ENCODE peak calls at places on chromosomes 13 and 19, in four cellular contexts. One of them, this sample, is unnamed. For H3K9me3, the result is how much of the 10 kb centered on the place peaks cover.

GRCh38 chr13:44792096-44792495 is 197.2 kb downstream of the NUFIP1 start:
- DNase-seq in CD4-positive, alpha-beta T cell: no peak
- DNase-seq in endodermal cell: no peak
- DNase-seq in aorta: no peak
- DNase-seq in this sample: no peak

GRCh38 chr19:19747357-19748220 is 14.7 kb upstream of the ZNF14 start:
- DNase-seq in endodermal cell: no peak
- DNase-seq in CD4-positive, alpha-beta T cell: no peak
- DNase-seq in aorta: no peak
- DNase-seq in this sample: no peak

GRCh38 chr13:23949736-23950135 is 52.4 kb upstream of the C1QTNF9B start:
- DNase-seq in aorta: no peak
- DNase-seq in CD4-positive, alpha-beta T cell: no peak
- DNase-seq in endodermal cell: no peak
- DNase-seq in this sample: no peak

GRCh38 chr13:107124129-107124718 is 556.3 kb upstream of the ARGLU1 start:
- DNase-seq in CD4-positive, alpha-beta T cell: no peak
- DNase-seq in endodermal cell: no peak
- DNase-seq in aorta: no peak
- DNase-seq in this sample: no peak

GRCh38 chr19:18414504-18415176 is 4.6 kb upstream of the SSBP4 start:
- DNase-seq in CD4-positive, alpha-beta T cell: no peak
- DNase-seq in aorta: peak
- DNase-seq in endodermal cell: no peak
- DNase-seq in this sample: no peak

GRCh38 chr19:39684283-39684682 is 20.0 kb upstream of the LGALS14 start:
- DNase-seq in CD4-positive, alpha-beta T cell: no peak
- DNase-seq in aorta: no peak
- DNase-seq in endodermal cell: no peak
- DNase-seq in this sample: no peak

GRCh38 chr19:34360354-34360909 is 4.6 kb upstream of the GPI start:
- DNase-seq in endodermal cell: no peak
- DNase-seq in aorta: no peak
- DNase-seq in CD4-positive, alpha-beta T cell: no peak
- DNase-seq in this sample: no peak

GRCh38 chr19:9848060-9848459 is 12.9 kb downstream of the PIN1 start:
- DNase-seq in CD4-positive, alpha-beta T cell: peak
- DNase-seq in aorta: no peak
- DNase-seq in endodermal cell: peak
- DNase-seq in this sample: no peak

GRCh38 chr13:40626977-40627376 is 39.5 kb downstream of the FOXO1 start:
- DNase-seq in endodermal cell: no peak
- DNase-seq in CD4-positive, alpha-beta T cell: no peak
- DNase-seq in aorta: no peak
- DNase-seq in this sample: no peak

GRCh38 chr19:45451181-45451849 is 16.5 kb upstream of the FOSB start:
- DNase-seq in CD4-positive, alpha-beta T cell: peak
- DNase-seq in endodermal cell: peak
- DNase-seq in aorta: no peak
- DNase-seq in this sample: peak

GRCh38 chr13:68046900-68047299 is 816.8 kb upstream of the PCDH9 start:
- DNase-seq in CD4-positive, alpha-beta T cell: no peak
- DNase-seq in endodermal cell: no peak
- DNase-seq in aorta: no peak
- DNase-seq in this sample: no peak

GRCh38 chr19:34676697-34677385 is at the start of gene SCGB2B2:
- DNase-seq in endodermal cell: no peak
- DNase-seq in aorta: no peak
- DNase-seq in CD4-positive, alpha-beta T cell: peak
- DNase-seq in this sample: no peak

GRCh38 chr19:1264801-1265610 is 4.1 kb upstream of the CIRBP start:
- DNase-seq in aorta: peak
- DNase-seq in endodermal cell: peak
- DNase-seq in CD4-positive, alpha-beta T cell: no peak
- DNase-seq in this sample: no peak

GRCh38 chr19:57611113-57611512 is 2.9 kb upstream of the ZNF134 start:
- DNase-seq in endodermal cell: no peak
- DNase-seq in aorta: no peak
- DNase-seq in CD4-positive, alpha-beta T cell: no peak
- DNase-seq in this sample: no peak

GRCh38 chr19:57615346-57615745 is 1.3 kb downstream of the ZNF134 start:
- DNase-seq in endodermal cell: no peak
- DNase-seq in aorta: no peak
- DNase-seq in CD4-positive, alpha-beta T cell: no peak
- DNase-seq in this sample: no peak

DNA sequence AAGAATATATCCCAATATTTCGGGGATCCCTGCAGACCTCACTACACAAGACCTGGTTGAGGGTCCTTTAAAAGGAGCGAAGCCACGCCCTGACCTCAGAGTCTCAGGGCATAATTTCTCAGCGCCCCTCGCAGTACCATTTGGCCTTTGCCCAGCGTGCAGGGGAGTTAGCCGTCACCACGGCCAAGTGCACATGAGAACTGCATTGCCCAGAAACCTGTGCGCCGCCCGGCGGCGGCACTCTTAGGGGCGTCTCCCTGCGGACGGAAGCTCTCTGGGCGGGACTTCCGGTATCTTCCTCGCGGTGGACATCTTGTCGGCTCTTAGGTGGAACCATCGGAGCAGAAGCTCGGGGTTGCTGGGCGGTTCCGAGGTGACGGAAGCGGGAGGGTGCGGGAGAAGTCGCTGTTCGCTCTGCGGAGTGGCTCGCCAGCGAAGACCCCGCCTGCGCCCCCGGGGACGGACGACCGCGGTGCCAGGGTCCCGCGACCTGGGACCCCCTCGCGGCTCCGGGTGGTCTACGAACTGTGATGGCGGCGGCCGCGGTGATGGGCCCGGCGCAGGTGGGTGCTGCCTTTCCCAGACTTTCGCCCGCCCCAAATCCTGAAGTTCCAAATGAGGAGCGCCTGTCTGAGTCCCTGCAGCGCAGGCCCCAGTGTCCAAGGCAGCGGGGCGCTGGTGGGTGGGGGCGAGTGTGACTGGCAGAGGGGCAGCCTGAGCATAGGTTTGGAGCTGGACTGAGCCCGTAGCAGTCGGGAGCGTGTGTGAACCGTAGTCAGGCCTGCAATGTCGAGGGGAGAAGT is at the start of gene ZNF134:
- DNase-seq in CD4-positive, alpha-beta T cell: peak
- DNase-seq in aorta: peak
- DNase-seq in endodermal cell: peak
- DNase-seq in this sample: peak
- H3K9me3 ChIP-seq in CD4-positive, alpha-beta T cell: half or more
- H3K9me3 ChIP-seq in aorta: under half
- H3K9me3 ChIP-seq in endodermal cell: half or more
- H3K9me3 ChIP-seq in this sample: under half

GRCh38 chr13:43544011-43544410 is 242.8 kb downstream of the ENOX1 start:
- DNase-seq in endodermal cell: no peak
- DNase-seq in aorta: no peak
- DNase-seq in CD4-positive, alpha-beta T cell: no peak
- DNase-seq in this sample: no peak
- H3K9me3 ChIP-seq in endodermal cell: under half
- H3K9me3 ChIP-seq in aorta: under half
- H3K9me3 ChIP-seq in CD4-positive, alpha-beta T cell: under half
- H3K9me3 ChIP-seq in this sample: under half

GRCh38 chr19:23992348-23992747 is 77.7 kb downstream of the ZNF726 start:
- DNase-seq in aorta: no peak
- DNase-seq in endodermal cell: no peak
- DNase-seq in CD4-positive, alpha-beta T cell: no peak
- DNase-seq in this sample: no peak
- H3K9me3 ChIP-seq in aorta: under half
- H3K9me3 ChIP-seq in endodermal cell: half or more
- H3K9me3 ChIP-seq in CD4-positive, alpha-beta T cell: under half
- H3K9me3 ChIP-seq in this sample: under half

DNA sequence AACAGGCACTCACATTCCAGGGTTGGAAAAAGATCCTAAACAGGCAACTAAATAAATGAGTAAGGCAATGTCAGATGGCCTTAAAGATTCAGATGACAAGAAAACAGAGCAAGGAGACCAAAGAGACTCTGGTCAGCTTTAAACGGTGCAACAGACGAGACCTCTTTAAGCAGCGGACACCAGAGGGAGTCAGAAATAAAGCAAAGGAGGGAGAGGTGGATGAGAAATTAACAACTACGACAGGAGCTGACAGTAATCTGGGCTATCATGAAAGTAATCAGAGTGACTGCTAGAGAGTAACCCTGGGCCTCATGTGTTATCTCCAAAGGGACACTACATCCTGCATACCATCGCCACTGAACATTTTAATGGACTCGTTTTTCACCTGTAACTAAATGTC is 1.1 kb downstream of the ZNF550 start:
- DNase-seq in CD4-positive, alpha-beta T cell: no peak
- DNase-seq in aorta: no peak
- DNase-seq in endodermal cell: no peak
- DNase-seq in this sample: no peak
- H3K9me3 ChIP-seq in CD4-positive, alpha-beta T cell: under half
- H3K9me3 ChIP-seq in aorta: under half
- H3K9me3 ChIP-seq in endodermal cell: under half
- H3K9me3 ChIP-seq in this sample: under half

DNA sequence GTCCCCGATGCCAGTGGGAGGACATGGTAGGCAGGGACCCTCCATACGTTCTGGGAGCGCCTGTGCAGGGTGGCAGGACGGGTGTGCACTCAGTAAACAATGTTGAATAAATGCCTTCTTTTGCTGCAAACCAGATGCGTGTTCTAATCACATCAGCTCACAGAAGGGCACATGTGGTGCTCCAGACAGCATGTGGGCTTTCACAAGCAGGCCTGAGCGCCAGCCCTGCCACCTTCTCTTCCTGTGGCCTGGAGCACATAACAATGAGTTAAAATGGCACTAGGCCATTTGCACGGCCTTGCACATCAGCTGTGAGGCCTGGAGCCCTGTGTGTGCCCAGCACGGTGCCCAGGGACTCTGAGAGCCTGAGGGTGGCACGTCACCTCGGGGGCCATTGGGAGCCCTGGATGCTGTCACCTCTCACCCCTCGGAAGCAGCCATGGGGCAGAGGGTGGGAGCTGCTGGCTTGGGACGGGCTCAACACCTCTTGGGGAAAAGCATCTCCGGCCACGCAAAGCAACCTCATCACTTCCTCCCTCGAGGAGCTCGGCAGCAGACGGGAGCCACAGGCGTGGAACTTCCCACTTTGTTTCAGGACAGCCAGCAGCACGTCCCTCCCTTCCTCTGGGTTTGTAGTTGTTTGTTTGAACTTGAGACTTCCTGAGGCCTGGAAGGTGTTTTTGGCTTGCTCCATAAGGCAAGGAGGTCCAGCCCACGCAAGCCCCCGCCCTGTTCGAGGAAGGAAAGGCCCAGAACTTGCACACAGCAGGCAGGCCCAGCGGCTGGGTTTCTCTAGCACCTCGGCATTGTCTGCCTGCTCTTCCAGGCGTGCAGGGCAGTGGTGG is 9.8 kb downstream of the MCF2L start:
- DNase-seq in CD4-positive, alpha-beta T cell: no peak
- DNase-seq in endodermal cell: no peak
- DNase-seq in aorta: no peak
- DNase-seq in this sample: no peak
- H3K9me3 ChIP-seq in CD4-positive, alpha-beta T cell: under half
- H3K9me3 ChIP-seq in endodermal cell: under half
- H3K9me3 ChIP-seq in aorta: under half
- H3K9me3 ChIP-seq in this sample: under half

DNA sequence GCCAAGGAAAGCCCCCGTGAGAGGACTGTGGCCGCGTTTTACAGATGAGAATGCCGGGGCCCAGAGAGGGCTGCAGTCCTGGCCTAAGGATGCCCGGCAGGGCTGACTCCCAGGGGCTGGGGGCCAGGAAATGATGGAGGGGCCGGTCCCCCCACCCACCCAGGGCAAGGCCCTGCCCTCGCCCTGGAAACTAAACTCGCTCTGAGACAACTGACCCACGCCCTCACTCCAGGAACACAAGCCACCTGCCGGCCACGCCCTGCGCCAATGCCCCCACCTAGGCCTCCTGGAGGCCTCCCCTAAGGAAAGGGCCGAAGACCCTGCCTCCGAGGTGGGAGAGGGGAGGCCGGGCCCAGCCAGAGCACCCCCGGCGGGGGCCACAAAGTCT is 7.2 kb downstream of the ZBTB7A start:
- DNase-seq in aorta: no peak
- DNase-seq in endodermal cell: no peak
- DNase-seq in CD4-positive, alpha-beta T cell: no peak
- DNase-seq in this sample: no peak
- H3K9me3 ChIP-seq in aorta: under half
- H3K9me3 ChIP-seq in endodermal cell: under half
- H3K9me3 ChIP-seq in CD4-positive, alpha-beta T cell: under half
- H3K9me3 ChIP-seq in this sample: under half

This sample was measured in T-helper 17 cell.